ENCODE peak calls at places on chromosomes 16 and 17, in nine cellular contexts. A, V, Q, C, Z, D, T, N and K are unnamed samples.
A peak's percentile ranks its signal among the peaks of the same experiment; 100 is the strongest.

GRCh38 chr17:6936370-6937028 is 59.4 kb upstream of the ALOX12 start:
- DNase-seq in V (no peak), C (peak; percentile 61), Z (peak; percentile 27), N (no peak), A (peak; percentile 59), D (no peak), Q (peak; percentile 21), T (no peak), K (no peak)

GRCh38 chr17:55190748-55191147 is 74.0 kb upstream of the HLF start:
- DNase-seq in A (no peak), V (no peak), C (no peak), Q (no peak), D (no peak), T (no peak), Z (no peak), N (no peak), K (no peak)

GRCh38 chr16:58497468-58497867 is 2.5 kb upstream of the NDRG4 start:
- DNase-seq in V (no peak), Q (no peak), N (no peak), Z (no peak), C (no peak), A (no peak), T (no peak), D (no peak), K (no peak)

GRCh38 chr17:32461853-32462617 is 17.7 kb downstream of the PSMD11 start:
- DNase-seq in A (peak; percentile 82), T (no peak), C (peak; percentile 32), N (no peak), Z (peak; percentile 61), D (peak; percentile 51), Q (peak; percentile 45), V (peak; percentile 63), K (no peak)

GRCh38 chr17:67258836-67259468 is 14.0 kb upstream of the HELZ start:
- DNase-seq in Z (no peak), A (peak; percentile 69), N (no peak), Q (no peak), C (no peak), V (no peak), D (no peak), T (no peak), K (no peak)

GRCh38 chr16:1674751-1675664 is 3.1 kb upstream of the JPT2 start:
- DNase-seq in A (no peak), Z (peak; percentile 30), C (no peak), V (no peak), D (no peak), N (no peak), Q (no peak), T (no peak), K (peak; percentile 33)

GRCh38 chr17:75361996-75362395 is 43.5 kb downstream of the GRB2 start:
- DNase-seq in V (no peak), A (no peak), Z (no peak), C (no peak), N (no peak), D (no peak), T (no peak), Q (no peak), K (no peak)

GRCh38 chr16:84044108-84044488 is 1.5 kb upstream of the SLC38A8 start:
- DNase-seq in N (no peak), Z (peak; percentile 36), V (peak; percentile 45), C (no peak), D (no peak), A (no peak), Q (no peak), T (peak; percentile 21), K (no peak)

GRCh38 chr17:69335018-69335417 is 8.1 kb upstream of the ABCA5 start:
- DNase-seq in V (peak; percentile 51), Z (peak; percentile 66), C (no peak), N (no peak), D (no peak), A (no peak), Q (no peak), T (no peak), K (no peak)

GRCh38 chr17:27354491-27355081 is 60.7 kb downstream of the WSB1 start:
- DNase-seq in D (no peak), V (no peak), A (no peak), Z (no peak), N (no peak), T (no peak), Q (no peak), C (no peak), K (no peak)

GRCh38 chr17:66712453-66712852 is 122.5 kb upstream of the CACNG5 start:
- DNase-seq in N (peak; percentile 6), C (no peak), A (no peak), V (no peak), T (no peak), Q (no peak), D (no peak), Z (no peak), K (no peak)

GRCh38 chr17:65756760-65757159 is 195.3 kb upstream of the AXIN2 start:
- DNase-seq in Q (no peak), D (no peak), Z (no peak), N (no peak), V (peak; percentile 8), C (no peak), A (no peak), T (no peak), K (no peak)

GRCh38 chr17:4580291-4580690 is 4.0 kb upstream of the SMTNL2 start:
- DNase-seq in D (no peak), Q (no peak), V (no peak), T (no peak), A (no peak), Z (no peak), C (no peak), N (no peak), K (no peak)

GRCh38 chr16:88831838-88832237 is 20.1 kb upstream of the APRT start:
- DNase-seq in A (no peak), Q (no peak), N (no peak), D (no peak), T (no peak), C (no peak), Z (no peak), V (no peak), K (no peak)
- TF ChIP-seq CTCF in A (no peak), Q (no peak), N (no peak), D (no peak), T (no peak), C (no peak), Z (no peak), V (no peak), K (no peak)

GRCh38 chr17:8080208-8080798 is 7.2 kb downstream of the ALOX12B start:
- DNase-seq in D (no peak), A (no peak), T (no peak), Z (no peak), Q (no peak), C (no peak), V (peak; percentile 9), N (no peak), K (no peak)
- H3K4me3 ChIP-seq in D (peak overlapping the region; percentile 32), A (no peak overlapping the region), T (peak overlapping the region; percentile 54), Z (no peak overlapping the region), Q (peak overlapping the region; percentile 2), C (peak overlapping the region; percentile 58), V (no peak overlapping the region), N (peak overlapping the region; percentile 52), K (no peak overlapping the region)

GRCh38 chr17:40497704-40498103 is 3.7 kb downstream of the TNS4 start:
- DNase-seq in A (no peak), Z (peak; percentile 61), V (no peak), C (no peak), D (no peak), N (no peak), T (no peak), Q (no peak), K (no peak)

GRCh38 chr17:40498281-40499084 is 2.9 kb downstream of the TNS4 start:
- DNase-seq in N (no peak), A (no peak), Q (no peak), D (no peak), V (no peak), C (no peak), T (no peak), Z (no peak), K (no peak)

GRCh38 chr17:40495140-40495539 is 6.3 kb downstream of the TNS4 start:
- DNase-seq in N (no peak), C (no peak), T (no peak), D (no peak), V (no peak), A (no peak), Z (no peak), Q (no peak), K (no peak)

GRCh38 chr17:40496170-40496569 is 5.3 kb downstream of the TNS4 start:
- DNase-seq in A (no peak), V (no peak), D (no peak), Q (no peak), C (no peak), T (no peak), Z (no peak), N (no peak), K (no peak)

GRCh38 chr17:40496634-40497420 is 4.6 kb downstream of the TNS4 start:
- DNase-seq in T (no peak), C (no peak), Z (no peak), V (no peak), D (no peak), Q (no peak), N (no peak), A (no peak), K (no peak)
- TF ChIP-seq CTCF in T (no peak), C (no peak), Z (no peak), V (no peak), D (no peak), Q (no peak), N (no peak), A (no peak), K (no peak)

GRCh38 chr16:17206712-17207111 is 264.0 kb downstream of the XYLT1 start:
- DNase-seq in Z (no peak), Q (no peak), D (no peak), C (no peak), V (peak; percentile 46), N (no peak), T (no peak), A (no peak), K (no peak)
- H3K4me3 ChIP-seq in Z (no peak overlapping the region), Q (no peak overlapping the region), D (no peak overlapping the region), C (no peak overlapping the region), V (no peak overlapping the region), N (no peak overlapping the region), T (no peak overlapping the region), A (no peak overlapping the region), K (no peak overlapping the region)